ENCODE peak calls at places on chromosome X, in seven cellular contexts. S, H, E, Z, M, J and L are unnamed samples.

GRCh38 chrX:22296871-22297270 is 24.2 kb downstream of the CBLL2 start:
- DNase-seq in M (no peak), H (no peak), E (no peak), S (no peak), J (no peak), Z (no peak), L (no peak)

GRCh38 chrX:95076449-95076848 is 1402.4 kb downstream of the FAM133A start:
- DNase-seq in J (no peak), S (peak; percentile 54), H (no peak), Z (no peak), E (no peak), M (peak; percentile 10), L (no peak)

GRCh38 chrX:23478056-23478455 is 143.4 kb downstream of the PTCHD1 start:
- DNase-seq in H (no peak), Z (no peak), E (no peak), M (no peak), S (peak; percentile 7), J (no peak), L (no peak)

GRCh38 chrX:46554942-46555341 is 9.7 kb upstream of the ZNF674 start:
- DNase-seq in M (peak; percentile 2), E (no peak), Z (no peak), H (no peak), J (no peak), S (peak; percentile 53), L (no peak)

GRCh38 chrX:57951666-57952319 is 41.5 kb upstream of the ZXDA start:
- DNase-seq in S (no peak), Z (no peak), H (no peak), E (no peak), M (no peak), J (peak; percentile 34), L (no peak)

GRCh38 chrX:107676559-107677378 is 48.5 kb downstream of the PRPS1 start:
- DNase-seq in H (peak; percentile 33), S (peak; percentile 96), J (peak; percentile 89), Z (peak; percentile 69), M (peak; percentile 34), E (peak; percentile 89), L (no peak)

GRCh38 chrX:153564047-153564606 is 34.8 kb downstream of the CCNQ start:
- DNase-seq in E (no peak), S (no peak), M (no peak), H (no peak), Z (no peak), J (peak; percentile 48), L (no peak)

GRCh38 chrX:72492499-72492898 is 80.1 kb downstream of the HDAC8 start:
- DNase-seq in S (no peak), H (no peak), E (no peak), M (no peak), J (no peak), Z (no peak), L (no peak)

GRCh38 chrX:107825698-107826285 is at the start of gene MID2:
- DNase-seq in E (peak; percentile 68), Z (peak; percentile 27), S (peak; percentile 57), M (peak; percentile 21), H (peak; percentile 41), J (peak; percentile 45), L (no peak)

GRCh38 chrX:129600981-129601424 is 53.8 kb downstream of the APLN start:
- DNase-seq in Z (peak; percentile 26), M (peak; percentile 3), H (peak; percentile 32), S (peak; percentile 35), J (no peak), E (peak; percentile 67), L (no peak)